ENCODE peak calls at places on chromosomes 3 and 15, in four cellular contexts. One of them, this sample, is unnamed.

GRCh38 chr3:159620873-159621272 is 367.8 kb upstream of the IL12A start:
- DNase-seq in WTC11: no peak
- DNase-seq in endodermal cell: no peak
- DNase-seq in tibial nerve: no peak
- DNase-seq in this sample: no peak

GRCh38 chr3:16114381-16114916 is 60.0 kb upstream of the GALNT15 start:
- DNase-seq in endodermal cell: no peak
- DNase-seq in tibial nerve: no peak
- DNase-seq in WTC11: no peak
- DNase-seq in this sample: no peak

GRCh38 chr3:194455481-194455880 is 31.3 kb downstream of the ATP13A3 start:
- DNase-seq in WTC11: no peak
- DNase-seq in tibial nerve: no peak
- DNase-seq in endodermal cell: no peak
- DNase-seq in this sample: no peak

GRCh38 chr15:70120954-70121655 is 23.4 kb upstream of the TLE3 start:
- DNase-seq in WTC11: no peak
- DNase-seq in endodermal cell: no peak
- DNase-seq in tibial nerve: no peak
- DNase-seq in this sample: peak

GRCh38 chr3:122324871-122325323 is at the start of gene CSTA:
- DNase-seq in tibial nerve: no peak
- DNase-seq in endodermal cell: no peak
- DNase-seq in WTC11: no peak
- DNase-seq in this sample: no peak

GRCh38 chr15:80822666-80823065 is 43.5 kb downstream of the CEMIP start:
- DNase-seq in WTC11: no peak
- DNase-seq in endodermal cell: no peak
- DNase-seq in tibial nerve: no peak
- DNase-seq in this sample: no peak

GRCh38 chr15:57692709-57693108 is 13.8 kb upstream of the POLR2M start:
- DNase-seq in endodermal cell: no peak
- DNase-seq in WTC11: no peak
- DNase-seq in tibial nerve: no peak
- DNase-seq in this sample: no peak

GRCh38 chr15:93327364-93327763 is 238.4 kb upstream of the RGMA start:
- DNase-seq in tibial nerve: no peak
- DNase-seq in endodermal cell: no peak
- DNase-seq in WTC11: no peak
- DNase-seq in this sample: no peak

GRCh38 chr15:95561463-95561862 is 769.0 kb upstream of the NR2F2 start:
- DNase-seq in endodermal cell: no peak
- DNase-seq in tibial nerve: no peak
- DNase-seq in WTC11: no peak
- DNase-seq in this sample: no peak

GRCh38 chr15:49492834-49493233 is 69.8 kb downstream of the FGF7 start:
- DNase-seq in tibial nerve: no peak
- DNase-seq in endodermal cell: no peak
- DNase-seq in WTC11: no peak
- DNase-seq in this sample: no peak

GRCh38 chr3:127254730-127255129 is 33.1 kb downstream of the PRR20G start:
- DNase-seq in WTC11: no peak
- DNase-seq in tibial nerve: no peak
- DNase-seq in endodermal cell: no peak
- DNase-seq in this sample: no peak

GRCh38 chr3:159800434-159801121 is 188.1 kb upstream of the IL12A start:
- DNase-seq in endodermal cell: no peak
- DNase-seq in WTC11: no peak
- DNase-seq in tibial nerve: no peak
- DNase-seq in this sample: no peak

GRCh38 chr3:151263126-151263525 is 15.2 kb downstream of the P2RY14 start:
- DNase-seq in WTC11: no peak
- DNase-seq in tibial nerve: peak
- DNase-seq in endodermal cell: no peak
- DNase-seq in this sample: no peak

GRCh38 chr3:25897019-25897418 is 107.1 kb downstream of the OXSM start:
- DNase-seq in WTC11: peak
- DNase-seq in tibial nerve: no peak
- DNase-seq in endodermal cell: peak
- DNase-seq in this sample: no peak

DNA sequence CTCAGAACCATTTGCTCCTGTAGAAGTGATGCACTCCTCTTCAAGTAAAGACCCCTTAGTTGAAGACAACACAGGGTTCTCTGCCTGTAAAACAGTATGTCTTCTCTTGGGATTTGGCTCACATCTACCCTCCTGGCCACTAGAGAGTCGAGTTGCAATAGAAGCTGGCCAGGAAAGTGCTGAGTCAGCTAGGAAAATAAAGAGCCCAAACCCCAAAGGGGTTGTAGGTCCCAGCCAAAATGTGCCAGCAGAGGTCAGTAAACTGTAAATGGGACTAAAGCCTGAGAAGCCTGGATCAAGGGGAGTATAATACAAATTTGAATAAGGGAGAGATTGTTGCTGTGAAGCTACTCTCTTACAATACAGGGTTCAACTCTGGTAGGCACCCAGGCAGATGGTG is 37.2 kb upstream of the THBS1 start:
- DNase-seq in endodermal cell: peak
- DNase-seq in WTC11: peak
- DNase-seq in tibial nerve: no peak
- DNase-seq in this sample: no peak
- TF ChIP-seq CTCF in endodermal cell: peak
- TF ChIP-seq CTCF in WTC11: no peak
- TF ChIP-seq CTCF in tibial nerve: no peak
- TF ChIP-seq CTCF in this sample: no peak

DNA sequence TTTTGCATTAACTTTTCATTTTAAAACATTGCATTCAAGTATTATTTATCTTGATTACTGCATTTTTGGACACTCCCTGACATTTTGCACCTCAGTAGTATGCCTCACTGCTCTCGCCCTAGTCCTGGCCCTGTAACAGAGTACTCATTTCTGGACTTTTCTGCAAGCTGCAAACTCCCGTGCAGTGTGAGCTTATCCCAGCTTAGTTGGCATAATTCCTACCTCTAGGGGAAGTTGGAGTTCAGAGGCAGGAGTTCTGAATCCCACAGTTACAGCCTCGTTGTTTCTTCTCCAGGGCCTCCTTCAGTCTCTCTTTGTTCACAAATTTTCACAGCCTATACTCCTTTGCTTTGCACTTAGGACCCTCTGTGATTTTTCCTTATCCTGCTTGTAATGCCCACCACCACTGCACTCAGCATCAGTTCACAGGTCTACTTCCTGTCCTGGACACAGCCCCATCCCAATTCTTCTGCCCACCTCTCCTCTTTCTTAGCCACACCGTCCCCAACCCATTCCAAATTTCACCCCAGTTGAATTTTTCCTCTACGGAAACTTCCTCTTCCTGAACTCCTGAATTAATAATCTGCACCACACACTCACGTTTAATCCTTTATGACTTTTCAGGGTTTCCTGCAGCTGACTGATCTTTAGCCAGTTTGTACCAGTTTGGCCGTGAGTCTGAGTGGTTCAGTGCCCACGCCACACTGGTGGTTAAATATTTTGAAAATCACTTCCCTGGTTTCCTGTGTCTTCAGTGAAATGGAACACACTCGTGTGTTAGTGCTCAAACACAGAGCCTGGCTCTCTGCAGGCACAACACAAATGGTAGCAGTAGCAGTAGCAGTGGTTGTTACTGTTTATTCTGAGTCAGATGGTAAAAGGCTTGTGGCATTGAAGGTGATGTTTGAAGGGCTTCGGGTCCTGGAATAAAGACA is 6.3 kb upstream of the CTSH start:
- DNase-seq in WTC11: no peak
- DNase-seq in tibial nerve: no peak
- DNase-seq in endodermal cell: no peak
- DNase-seq in this sample: no peak
- TF ChIP-seq CTCF in WTC11: no peak
- TF ChIP-seq CTCF in tibial nerve: no peak
- TF ChIP-seq CTCF in endodermal cell: peak
- TF ChIP-seq CTCF in this sample: no peak

GRCh38 chr3:30502742-30503073 is 103.7 kb upstream of the TGFBR2 start:
- DNase-seq in endodermal cell: no peak
- DNase-seq in WTC11: no peak
- DNase-seq in tibial nerve: no peak
- DNase-seq in this sample: no peak

GRCh38 chr3:30502051-30502741 is 104.2 kb upstream of the TGFBR2 start:
- DNase-seq in endodermal cell: no peak
- DNase-seq in WTC11: no peak
- DNase-seq in tibial nerve: no peak
- DNase-seq in this sample: no peak

GRCh38 chr3:30498587-30498967 is 107.8 kb upstream of the TGFBR2 start:
- DNase-seq in WTC11: no peak
- DNase-seq in endodermal cell: no peak
- DNase-seq in tibial nerve: no peak
- DNase-seq in this sample: no peak

GRCh38 chr3:30501526-30501925 is 104.9 kb upstream of the TGFBR2 start:
- DNase-seq in tibial nerve: no peak
- DNase-seq in endodermal cell: no peak
- DNase-seq in WTC11: no peak
- DNase-seq in this sample: no peak

GRCh38 chr3:30500666-30501399 is 105.6 kb upstream of the TGFBR2 start:
- DNase-seq in tibial nerve: no peak
- DNase-seq in endodermal cell: no peak
- DNase-seq in WTC11: no peak
- DNase-seq in this sample: no peak
- TF ChIP-seq CTCF in tibial nerve: no peak
- TF ChIP-seq CTCF in endodermal cell: no peak
- TF ChIP-seq CTCF in WTC11: no peak
- TF ChIP-seq CTCF in this sample: no peak

DNA sequence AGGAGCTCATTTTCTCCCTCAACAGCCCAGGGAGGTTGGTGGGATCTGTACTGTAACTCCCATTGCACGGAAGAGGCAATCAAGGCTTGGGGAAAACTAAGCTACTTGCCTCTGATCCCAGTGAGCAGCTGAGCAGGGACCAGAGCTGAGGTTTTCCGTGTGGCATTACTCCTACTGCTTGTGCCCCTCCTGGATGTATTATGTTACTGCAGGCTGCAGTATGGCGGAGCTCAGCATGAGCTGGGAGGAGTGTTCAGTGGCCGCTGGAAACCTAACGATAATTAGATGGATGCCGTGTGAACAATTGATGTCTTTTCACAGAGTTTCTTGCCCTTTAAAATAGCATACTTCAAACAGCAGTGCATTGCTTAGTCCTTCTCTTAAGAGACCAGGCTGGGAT is 2.0 kb upstream of the TPRG1 start:
- DNase-seq in WTC11: peak
- DNase-seq in endodermal cell: peak
- DNase-seq in tibial nerve: no peak
- DNase-seq in this sample: no peak
- TF ChIP-seq CTCF in WTC11: peak
- TF ChIP-seq CTCF in endodermal cell: peak
- TF ChIP-seq CTCF in tibial nerve: no peak
- TF ChIP-seq CTCF in this sample: no peak

GRCh38 chr15:33201376-33202189 is 7.1 kb upstream of the FMN1 start:
- DNase-seq in endodermal cell: peak
- DNase-seq in tibial nerve: no peak
- DNase-seq in WTC11: peak
- DNase-seq in this sample: peak
- TF ChIP-seq CTCF in endodermal cell: peak
- TF ChIP-seq CTCF in tibial nerve: no peak
- TF ChIP-seq CTCF in WTC11: no peak
- TF ChIP-seq CTCF in this sample: no peak

GRCh38 chr3:172808969-172809546 is 58.5 kb downstream of the ECT2 start:
- DNase-seq in endodermal cell: no peak
- DNase-seq in tibial nerve: no peak
- DNase-seq in WTC11: no peak
- DNase-seq in this sample: no peak
- TF ChIP-seq CTCF in endodermal cell: peak
- TF ChIP-seq CTCF in tibial nerve: peak
- TF ChIP-seq CTCF in WTC11: peak
- TF ChIP-seq CTCF in this sample: no peak

GRCh38 chr3:175146258-175146657 is 287.1 kb downstream of the NAALADL2 start:
- DNase-seq in endodermal cell: no peak
- DNase-seq in WTC11: no peak
- DNase-seq in tibial nerve: no peak
- DNase-seq in this sample: no peak
- TF ChIP-seq CTCF in endodermal cell: peak
- TF ChIP-seq CTCF in WTC11: no peak
- TF ChIP-seq CTCF in tibial nerve: no peak
- TF ChIP-seq CTCF in this sample: no peak

DNA sequence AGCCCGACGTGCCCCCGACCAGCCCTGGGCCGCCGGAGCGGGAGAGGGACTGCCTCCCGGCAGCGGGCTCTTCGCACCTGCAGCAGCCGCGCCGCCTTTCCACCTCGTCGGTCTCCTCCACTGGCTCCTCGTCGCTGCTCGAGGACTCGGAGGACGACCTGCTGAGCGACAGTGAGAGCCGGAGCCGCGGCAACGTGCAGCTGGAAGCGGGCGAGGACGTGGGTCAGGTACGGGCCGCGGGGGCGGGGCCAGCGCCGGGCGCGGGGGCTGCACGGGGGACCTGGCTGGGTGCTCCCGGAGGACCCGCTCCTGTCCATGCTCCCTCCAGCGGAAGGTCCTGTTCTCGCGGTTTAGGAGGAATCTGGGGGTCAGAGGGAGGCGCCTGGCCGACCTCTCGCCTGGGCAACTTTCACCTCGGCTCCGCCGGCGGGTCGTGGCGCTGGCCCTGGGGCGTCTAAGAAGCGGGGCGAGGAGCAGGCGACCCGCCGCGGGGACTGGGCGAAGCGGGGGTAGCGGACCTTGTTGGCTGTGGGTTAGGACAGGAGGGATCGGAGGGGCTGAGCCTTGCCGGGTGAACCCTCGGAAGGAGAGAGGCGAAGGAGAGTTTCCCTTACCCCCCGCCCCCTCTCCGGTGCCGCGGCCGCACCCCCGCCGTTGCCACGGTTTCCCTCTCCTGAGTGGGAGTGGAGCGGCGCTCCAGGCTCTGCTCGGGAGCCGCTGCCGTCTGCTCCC is 682 bp downstream of the ITPKA start:
- DNase-seq in tibial nerve: no peak
- DNase-seq in WTC11: peak
- DNase-seq in endodermal cell: peak
- DNase-seq in this sample: no peak
- TF ChIP-seq CTCF in tibial nerve: no peak
- TF ChIP-seq CTCF in WTC11: no peak
- TF ChIP-seq CTCF in endodermal cell: peak
- TF ChIP-seq CTCF in this sample: no peak

GRCh38 chr3:46978381-46978780 is 1.1 kb upstream of the NBEAL2 start:
- DNase-seq in tibial nerve: no peak
- DNase-seq in endodermal cell: no peak
- DNase-seq in WTC11: no peak
- DNase-seq in this sample: no peak
- TF ChIP-seq CTCF in tibial nerve: no peak
- TF ChIP-seq CTCF in endodermal cell: no peak
- TF ChIP-seq CTCF in WTC11: no peak
- TF ChIP-seq CTCF in this sample: no peak

This sample was measured in omental fat pad.